ENCODE peak calls at places on chromosomes 5 and 9, in six cellular contexts. One of them, this sample, is unnamed.

GRCh38 chr5:179733764-179734126 is 1.1 kb downstream of the MAML1 start:
- DNase-seq in neural progenitor cell: no peak
- DNase-seq in cardiac fibroblast: peak
- DNase-seq in small intestine: no peak
- DNase-seq in GM23248: peak
- DNase-seq in astrocyte of the spinal cord: no peak
- DNase-seq in this sample: no peak

GRCh38 chr9:35484406-35484805 is 5.5 kb upstream of the RUSC2 start:
- DNase-seq in neural progenitor cell: no peak
- DNase-seq in cardiac fibroblast: peak
- DNase-seq in small intestine: no peak
- DNase-seq in GM23248: peak
- DNase-seq in astrocyte of the spinal cord: no peak
- DNase-seq in this sample: no peak

GRCh38 chr5:150409638-150410523 is 2.8 kb downstream of the CD74 start:
- DNase-seq in neural progenitor cell: peak
- DNase-seq in cardiac fibroblast: peak
- DNase-seq in small intestine: peak
- DNase-seq in GM23248: peak
- DNase-seq in astrocyte of the spinal cord: peak
- DNase-seq in this sample: peak

GRCh38 chr9:6076856-6077255 is 61.4 kb upstream of the RANBP6 start:
- DNase-seq in neural progenitor cell: no peak
- DNase-seq in cardiac fibroblast: peak
- DNase-seq in small intestine: no peak
- DNase-seq in GM23248: peak
- DNase-seq in astrocyte of the spinal cord: no peak
- DNase-seq in this sample: no peak

GRCh38 chr5:37565067-37565670 is 186.1 kb downstream of the WDR70 start:
- DNase-seq in neural progenitor cell: no peak
- DNase-seq in cardiac fibroblast: no peak
- DNase-seq in small intestine: no peak
- DNase-seq in GM23248: peak
- DNase-seq in astrocyte of the spinal cord: peak
- DNase-seq in this sample: no peak

GRCh38 chr9:126661521-126662251 is 48.0 kb downstream of the LMX1B start:
- DNase-seq in neural progenitor cell: peak
- DNase-seq in cardiac fibroblast: peak
- DNase-seq in small intestine: peak
- DNase-seq in GM23248: peak
- DNase-seq in astrocyte of the spinal cord: no peak
- DNase-seq in this sample: peak

GRCh38 chr5:171660438-171660837 is 125.2 kb upstream of the SMIM23 start:
- DNase-seq in neural progenitor cell: no peak
- DNase-seq in cardiac fibroblast: no peak
- DNase-seq in small intestine: no peak
- DNase-seq in GM23248: no peak
- DNase-seq in astrocyte of the spinal cord: no peak
- DNase-seq in this sample: no peak

GRCh38 chr5:106397700-106398099 is 1273.0 kb downstream of the EFNA5 start:
- DNase-seq in neural progenitor cell: no peak
- DNase-seq in cardiac fibroblast: peak
- DNase-seq in small intestine: no peak
- DNase-seq in GM23248: peak
- DNase-seq in astrocyte of the spinal cord: peak
- DNase-seq in this sample: peak

GRCh38 chr5:179280095-179280490 is 65.2 kb downstream of the ADAMTS2 start:
- DNase-seq in neural progenitor cell: no peak
- DNase-seq in cardiac fibroblast: no peak
- DNase-seq in small intestine: no peak
- DNase-seq in GM23248: no peak
- DNase-seq in astrocyte of the spinal cord: no peak
- DNase-seq in this sample: no peak

GRCh38 chr9:111153973-111154590 is 115.8 kb upstream of the LPAR1 start:
- DNase-seq in neural progenitor cell: no peak
- DNase-seq in cardiac fibroblast: no peak
- DNase-seq in small intestine: no peak
- DNase-seq in GM23248: no peak
- DNase-seq in astrocyte of the spinal cord: peak
- DNase-seq in this sample: no peak

DNA sequence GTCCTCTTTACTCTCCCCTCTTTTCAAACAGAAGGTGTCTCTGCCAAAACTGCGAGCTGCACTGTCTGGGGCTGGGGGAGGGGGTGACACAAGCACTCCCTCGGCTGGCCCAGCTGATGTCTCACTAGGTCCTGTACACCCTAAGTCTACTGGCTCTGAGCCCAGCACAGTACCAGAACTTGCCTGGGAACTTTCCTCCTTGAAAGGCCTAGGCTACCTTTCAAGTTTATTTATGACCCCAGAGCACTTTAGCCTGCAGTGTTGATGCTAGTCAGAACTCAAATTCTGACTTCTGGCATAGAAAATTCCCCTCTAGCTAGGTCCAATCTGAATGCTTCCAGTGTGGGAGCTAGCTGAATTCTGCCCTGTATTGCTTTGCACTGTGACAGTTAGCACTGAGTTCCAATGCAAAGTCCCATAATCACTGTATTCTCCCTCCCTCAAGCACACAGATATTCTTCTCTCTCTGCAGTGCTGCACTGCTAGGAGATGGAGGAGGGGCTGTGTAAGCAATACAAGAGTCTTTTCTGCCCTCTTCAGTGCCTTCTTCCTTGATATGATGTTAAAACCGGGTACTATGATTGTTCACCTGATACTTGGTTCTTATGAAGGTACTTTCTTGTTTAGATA is 10.5 kb downstream of the LURAP1L start:
- DNase-seq in neural progenitor cell: no peak
- DNase-seq in cardiac fibroblast: peak
- DNase-seq in small intestine: peak
- DNase-seq in GM23248: peak
- DNase-seq in astrocyte of the spinal cord: peak
- DNase-seq in this sample: peak
- H3K4me3 ChIP-seq in neural progenitor cell: no peak
- H3K4me3 ChIP-seq in cardiac fibroblast: no peak
- H3K4me3 ChIP-seq in small intestine: no peak
- H3K4me3 ChIP-seq in GM23248: no peak
- H3K4me3 ChIP-seq in astrocyte of the spinal cord: no peak
- H3K4me3 ChIP-seq in this sample: no peak

GRCh38 chr5:146359836-146360235 is 21.2 kb downstream of the POU4F3 start:
- DNase-seq in neural progenitor cell: no peak
- DNase-seq in cardiac fibroblast: no peak
- DNase-seq in small intestine: no peak
- DNase-seq in GM23248: no peak
- DNase-seq in astrocyte of the spinal cord: no peak
- DNase-seq in this sample: no peak

GRCh38 chr5:146357125-146357524 is 18.5 kb downstream of the POU4F3 start:
- DNase-seq in neural progenitor cell: no peak
- DNase-seq in cardiac fibroblast: no peak
- DNase-seq in small intestine: no peak
- DNase-seq in GM23248: no peak
- DNase-seq in astrocyte of the spinal cord: no peak
- DNase-seq in this sample: no peak
- H3K4me3 ChIP-seq in neural progenitor cell: no peak
- H3K4me3 ChIP-seq in cardiac fibroblast: no peak
- H3K4me3 ChIP-seq in small intestine: no peak
- H3K4me3 ChIP-seq in GM23248: no peak
- H3K4me3 ChIP-seq in astrocyte of the spinal cord: no peak
- H3K4me3 ChIP-seq in this sample: no peak

DNA sequence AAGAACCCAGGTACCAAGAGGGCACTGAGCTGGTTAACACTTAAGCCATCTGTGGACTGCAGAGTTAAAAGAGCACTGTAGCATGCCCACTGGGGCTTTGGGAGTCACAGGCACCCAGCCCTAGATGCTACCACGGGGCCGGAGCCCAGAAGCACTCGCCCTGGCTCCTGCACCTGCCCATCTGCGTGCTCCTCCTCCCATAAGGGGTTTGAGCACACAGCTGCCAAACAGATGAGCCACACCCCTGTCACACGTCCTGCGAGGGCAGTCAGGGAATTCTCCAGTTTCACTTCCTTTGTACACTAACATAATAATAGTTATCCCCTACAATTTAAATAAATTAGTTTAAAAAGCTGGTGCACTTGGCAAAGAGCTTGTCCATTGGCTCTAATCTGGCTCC is 4.5 kb upstream of the PCA3 start:
- DNase-seq in neural progenitor cell: no peak
- DNase-seq in cardiac fibroblast: no peak
- DNase-seq in small intestine: peak
- DNase-seq in GM23248: no peak
- DNase-seq in astrocyte of the spinal cord: no peak
- DNase-seq in this sample: no peak
- H3K4me3 ChIP-seq in neural progenitor cell: no peak
- H3K4me3 ChIP-seq in cardiac fibroblast: no peak
- H3K4me3 ChIP-seq in small intestine: no peak
- H3K4me3 ChIP-seq in GM23248: no peak
- H3K4me3 ChIP-seq in astrocyte of the spinal cord: no peak
- H3K4me3 ChIP-seq in this sample: no peak

GRCh38 chr5:178112545-178112944 is 787 bp upstream of the N4BP3 start:
- DNase-seq in neural progenitor cell: no peak
- DNase-seq in cardiac fibroblast: no peak
- DNase-seq in small intestine: no peak
- DNase-seq in GM23248: no peak
- DNase-seq in astrocyte of the spinal cord: no peak
- DNase-seq in this sample: no peak
- H3K4me3 ChIP-seq in neural progenitor cell: peak
- H3K4me3 ChIP-seq in cardiac fibroblast: no peak
- H3K4me3 ChIP-seq in small intestine: no peak
- H3K4me3 ChIP-seq in GM23248: no peak
- H3K4me3 ChIP-seq in astrocyte of the spinal cord: no peak
- H3K4me3 ChIP-seq in this sample: no peak

DNA sequence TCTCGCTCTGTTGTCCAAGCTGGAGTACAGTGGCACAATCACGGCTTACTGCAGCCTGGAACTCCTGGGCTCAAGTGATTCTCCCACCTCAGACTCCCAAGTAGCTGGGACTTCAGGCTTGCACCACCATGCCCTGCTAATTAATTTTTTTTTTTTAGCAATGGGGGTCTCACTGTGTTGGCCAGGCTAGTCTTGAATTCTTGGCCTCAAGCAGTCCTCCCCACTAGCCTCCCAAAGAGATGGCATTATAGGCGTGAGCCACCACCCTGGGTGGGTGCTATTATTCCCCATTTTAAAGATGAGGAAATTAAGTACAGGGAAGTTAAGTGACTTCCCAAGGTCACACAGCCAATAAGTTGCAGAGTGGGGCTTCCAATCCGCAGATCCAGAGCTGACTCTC is 1.7 kb downstream of the NNT start:
- DNase-seq in neural progenitor cell: no peak
- DNase-seq in cardiac fibroblast: no peak
- DNase-seq in small intestine: no peak
- DNase-seq in GM23248: no peak
- DNase-seq in astrocyte of the spinal cord: no peak
- DNase-seq in this sample: no peak
- H3K4me3 ChIP-seq in neural progenitor cell: no peak
- H3K4me3 ChIP-seq in cardiac fibroblast: no peak
- H3K4me3 ChIP-seq in small intestine: no peak
- H3K4me3 ChIP-seq in GM23248: no peak
- H3K4me3 ChIP-seq in astrocyte of the spinal cord: no peak
- H3K4me3 ChIP-seq in this sample: no peak

DNA sequence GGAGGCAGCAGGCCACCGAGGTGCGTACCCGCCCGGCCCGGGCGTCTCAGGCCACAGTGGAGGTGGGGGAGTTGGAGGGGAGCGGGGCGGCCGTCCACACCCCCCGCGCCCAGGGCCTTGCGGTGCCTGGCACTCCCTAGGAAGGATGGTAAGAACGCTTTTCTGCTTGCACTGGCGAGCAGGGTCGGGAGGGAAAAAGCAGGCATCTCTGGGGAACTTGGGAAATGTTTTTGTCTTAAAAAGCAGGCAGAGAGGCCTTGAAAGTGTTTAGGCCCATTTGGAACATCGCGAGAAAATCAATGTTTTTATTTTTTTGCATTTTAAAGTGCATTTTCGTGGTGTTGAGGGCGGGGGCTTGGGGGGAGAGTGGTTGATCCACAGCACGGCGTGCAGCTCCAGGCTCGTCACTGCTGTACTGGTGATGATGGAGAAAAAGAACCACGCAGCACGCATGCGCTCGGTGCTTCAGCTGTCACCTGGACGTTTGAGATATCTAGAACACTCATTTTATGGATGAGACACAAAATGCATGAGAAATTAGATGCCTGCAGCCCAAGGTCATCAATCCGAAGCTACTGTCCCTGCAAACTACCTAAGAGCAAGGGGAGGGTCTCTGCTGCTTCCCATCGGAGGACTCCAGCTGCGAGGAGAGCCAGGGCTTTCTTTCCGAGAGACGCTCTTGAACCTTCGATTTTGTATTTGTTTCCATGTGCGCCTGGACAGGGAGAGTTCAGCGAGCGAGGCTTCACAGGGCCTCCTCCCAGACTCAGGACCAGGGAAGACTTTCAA is 2.2 kb downstream of the DMRT2 start:
- DNase-seq in neural progenitor cell: no peak
- DNase-seq in cardiac fibroblast: no peak
- DNase-seq in small intestine: no peak
- DNase-seq in GM23248: no peak
- DNase-seq in astrocyte of the spinal cord: no peak
- DNase-seq in this sample: no peak
- H3K4me3 ChIP-seq in neural progenitor cell: peak
- H3K4me3 ChIP-seq in cardiac fibroblast: no peak
- H3K4me3 ChIP-seq in small intestine: peak
- H3K4me3 ChIP-seq in GM23248: peak
- H3K4me3 ChIP-seq in astrocyte of the spinal cord: no peak
- H3K4me3 ChIP-seq in this sample: peak

GRCh38 chr5:169583424-169584215 is at the start of gene SPDL1:
- DNase-seq in neural progenitor cell: peak
- DNase-seq in cardiac fibroblast: peak
- DNase-seq in small intestine: peak
- DNase-seq in GM23248: peak
- DNase-seq in astrocyte of the spinal cord: peak
- DNase-seq in this sample: peak

GRCh38 chr5:169583101-169583423 is 511 bp upstream of the SPDL1 start:
- DNase-seq in neural progenitor cell: no peak
- DNase-seq in cardiac fibroblast: no peak
- DNase-seq in small intestine: no peak
- DNase-seq in GM23248: no peak
- DNase-seq in astrocyte of the spinal cord: no peak
- DNase-seq in this sample: no peak

GRCh38 chr5:169580964-169581363 is 2.6 kb upstream of the SPDL1 start:
- DNase-seq in neural progenitor cell: no peak
- DNase-seq in cardiac fibroblast: no peak
- DNase-seq in small intestine: no peak
- DNase-seq in GM23248: peak
- DNase-seq in astrocyte of the spinal cord: no peak
- DNase-seq in this sample: no peak

GRCh38 chr5:169581580-169582227 is 1.9 kb upstream of the SPDL1 start:
- DNase-seq in neural progenitor cell: peak
- DNase-seq in cardiac fibroblast: peak
- DNase-seq in small intestine: peak
- DNase-seq in GM23248: peak
- DNase-seq in astrocyte of the spinal cord: peak
- DNase-seq in this sample: peak

GRCh38 chr5:169584998-169585451 is 1.5 kb downstream of the SPDL1 start:
- DNase-seq in neural progenitor cell: no peak
- DNase-seq in cardiac fibroblast: no peak
- DNase-seq in small intestine: no peak
- DNase-seq in GM23248: peak
- DNase-seq in astrocyte of the spinal cord: no peak
- DNase-seq in this sample: no peak
- H3K4me3 ChIP-seq in neural progenitor cell: peak
- H3K4me3 ChIP-seq in cardiac fibroblast: peak
- H3K4me3 ChIP-seq in small intestine: no peak
- H3K4me3 ChIP-seq in GM23248: peak
- H3K4me3 ChIP-seq in astrocyte of the spinal cord: peak
- H3K4me3 ChIP-seq in this sample: peak

This sample was measured in MG63.